ENCODE peak calls at places on chromosome 6, in nine cellular contexts. One of them, this sample, is unnamed. For H3K4me1, the result is how much of the 10 kb centered on the place peaks cover.

GRCh38 chr6:56716229-56716628 is 73.5 kb upstream of the DST start:
- DNase-seq in GM23338: no peak
- DNase-seq in CD8-positive, alpha-beta memory T cell: no peak
- DNase-seq in CD8-positive, alpha-beta T cell: no peak
- DNase-seq in left ventricle myocardium inferior: no peak
- DNase-seq in Panc1: no peak
- DNase-seq in colonic mucosa: no peak
- DNase-seq in spleen: no peak
- DNase-seq in ovary: no peak
- DNase-seq in this sample: no peak

GRCh38 chr6:119234457-119234856 is 115.1 kb downstream of the MAN1A1 start:
- DNase-seq in colonic mucosa: no peak
- DNase-seq in CD8-positive, alpha-beta T cell: no peak
- DNase-seq in GM23338: no peak
- DNase-seq in left ventricle myocardium inferior: no peak
- DNase-seq in Panc1: no peak
- DNase-seq in CD8-positive, alpha-beta memory T cell: no peak
- DNase-seq in spleen: no peak
- DNase-seq in ovary: no peak
- DNase-seq in this sample: no peak

GRCh38 chr6:170147832-170148708 is 142.8 kb downstream of the DLL1 start:
- DNase-seq in colonic mucosa: no peak
- DNase-seq in CD8-positive, alpha-beta T cell: peak
- DNase-seq in CD8-positive, alpha-beta memory T cell: peak
- DNase-seq in GM23338: peak
- DNase-seq in ovary: no peak
- DNase-seq in left ventricle myocardium inferior: no peak
- DNase-seq in Panc1: no peak
- DNase-seq in spleen: peak
- DNase-seq in this sample: no peak

GRCh38 chr6:3749991-3750323 is 1.6 kb downstream of the PXDC1 start:
- DNase-seq in CD8-positive, alpha-beta memory T cell: no peak
- DNase-seq in Panc1: no peak
- DNase-seq in GM23338: no peak
- DNase-seq in CD8-positive, alpha-beta T cell: no peak
- DNase-seq in left ventricle myocardium inferior: peak
- DNase-seq in colonic mucosa: peak
- DNase-seq in ovary: peak
- DNase-seq in spleen: no peak
- DNase-seq in this sample: peak

GRCh38 chr6:70842541-70842940 is 114.3 kb downstream of the B3GAT2 start:
- DNase-seq in CD8-positive, alpha-beta memory T cell: no peak
- DNase-seq in CD8-positive, alpha-beta T cell: no peak
- DNase-seq in Panc1: no peak
- DNase-seq in colonic mucosa: no peak
- DNase-seq in left ventricle myocardium inferior: no peak
- DNase-seq in GM23338: no peak
- DNase-seq in ovary: no peak
- DNase-seq in spleen: no peak
- DNase-seq in this sample: no peak

GRCh38 chr6:63347599-63347998 is 27.8 kb upstream of the LGSN start:
- DNase-seq in left ventricle myocardium inferior: no peak
- DNase-seq in colonic mucosa: no peak
- DNase-seq in ovary: no peak
- DNase-seq in spleen: no peak
- DNase-seq in CD8-positive, alpha-beta memory T cell: no peak
- DNase-seq in CD8-positive, alpha-beta T cell: no peak
- DNase-seq in GM23338: no peak
- DNase-seq in Panc1: peak
- DNase-seq in this sample: no peak

GRCh38 chr6:6723316-6723715 is 134.8 kb downstream of the LY86 start:
- DNase-seq in Panc1: no peak
- DNase-seq in colonic mucosa: no peak
- DNase-seq in CD8-positive, alpha-beta memory T cell: no peak
- DNase-seq in CD8-positive, alpha-beta T cell: no peak
- DNase-seq in GM23338: no peak
- DNase-seq in ovary: no peak
- DNase-seq in left ventricle myocardium inferior: no peak
- DNase-seq in spleen: no peak
- DNase-seq in this sample: no peak

GRCh38 chr6:38153511-38153910 is 334.0 kb downstream of the ZFAND3 start:
- DNase-seq in CD8-positive, alpha-beta T cell: no peak
- DNase-seq in Panc1: no peak
- DNase-seq in spleen: no peak
- DNase-seq in left ventricle myocardium inferior: no peak
- DNase-seq in ovary: no peak
- DNase-seq in CD8-positive, alpha-beta memory T cell: no peak
- DNase-seq in GM23338: no peak
- DNase-seq in colonic mucosa: no peak
- DNase-seq in this sample: no peak

GRCh38 chr6:159577564-159577963 is 115.5 kb downstream of the SOD2 start:
- DNase-seq in spleen: no peak
- DNase-seq in GM23338: no peak
- DNase-seq in CD8-positive, alpha-beta T cell: no peak
- DNase-seq in colonic mucosa: no peak
- DNase-seq in left ventricle myocardium inferior: no peak
- DNase-seq in Panc1: no peak
- DNase-seq in ovary: no peak
- DNase-seq in CD8-positive, alpha-beta memory T cell: no peak
- DNase-seq in this sample: no peak

GRCh38 chr6:115796061-115796460 is 264.6 kb downstream of the FRK start:
- DNase-seq in spleen: no peak
- DNase-seq in GM23338: no peak
- DNase-seq in CD8-positive, alpha-beta T cell: no peak
- DNase-seq in ovary: no peak
- DNase-seq in Panc1: no peak
- DNase-seq in CD8-positive, alpha-beta memory T cell: no peak
- DNase-seq in left ventricle myocardium inferior: no peak
- DNase-seq in colonic mucosa: no peak
- DNase-seq in this sample: no peak

GRCh38 chr6:136446579-136447182 is 103.5 kb downstream of the MAP7 start:
- DNase-seq in CD8-positive, alpha-beta memory T cell: no peak
- DNase-seq in left ventricle myocardium inferior: no peak
- DNase-seq in CD8-positive, alpha-beta T cell: no peak
- DNase-seq in spleen: no peak
- DNase-seq in GM23338: no peak
- DNase-seq in ovary: no peak
- DNase-seq in colonic mucosa: no peak
- DNase-seq in Panc1: no peak
- DNase-seq in this sample: no peak

GRCh38 chr6:138971601-138972000 is 16.5 kb downstream of the REPS1 start:
- DNase-seq in Panc1: no peak
- DNase-seq in CD8-positive, alpha-beta memory T cell: no peak
- DNase-seq in CD8-positive, alpha-beta T cell: no peak
- DNase-seq in ovary: no peak
- DNase-seq in GM23338: peak
- DNase-seq in spleen: no peak
- DNase-seq in colonic mucosa: no peak
- DNase-seq in left ventricle myocardium inferior: no peak
- DNase-seq in this sample: no peak

GRCh38 chr6:36856277-36856676 is 17.0 kb upstream of the CPNE5 start:
- DNase-seq in spleen: no peak
- DNase-seq in GM23338: no peak
- DNase-seq in CD8-positive, alpha-beta memory T cell: no peak
- DNase-seq in ovary: no peak
- DNase-seq in left ventricle myocardium inferior: peak
- DNase-seq in Panc1: no peak
- DNase-seq in colonic mucosa: no peak
- DNase-seq in CD8-positive, alpha-beta T cell: no peak
- DNase-seq in this sample: no peak

DNA sequence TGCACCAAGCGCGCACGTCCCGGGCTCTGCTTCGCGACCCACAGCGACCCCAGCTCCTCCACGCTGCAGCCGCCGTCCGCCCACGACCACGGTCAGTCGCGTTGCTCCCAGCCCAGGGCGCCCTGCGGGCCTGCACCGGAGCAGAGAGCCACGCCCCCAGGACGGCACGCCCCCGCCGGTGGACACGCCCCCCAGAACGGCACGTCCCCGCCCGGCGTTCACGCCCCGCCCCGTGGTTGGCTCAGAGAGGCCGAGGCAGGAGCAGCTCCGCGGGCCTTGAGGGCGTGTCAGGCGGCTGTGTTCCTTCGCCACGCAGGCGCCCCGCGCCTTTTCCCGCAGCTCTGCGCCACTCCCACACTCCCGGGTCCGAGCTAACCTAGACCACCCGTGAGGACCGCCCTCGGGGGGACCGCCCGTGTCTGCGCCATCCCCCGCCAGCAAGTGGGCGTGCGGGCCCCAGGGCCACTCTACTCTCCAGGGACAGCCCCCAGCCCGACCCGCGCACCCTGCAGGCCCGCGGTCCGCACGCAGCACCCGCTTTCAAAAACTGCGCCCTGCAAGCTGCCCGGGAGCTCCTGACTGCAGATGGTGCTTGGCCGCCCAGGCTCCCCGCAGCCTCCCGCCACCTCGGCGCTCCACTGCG is at the start of gene RNASET2:
- DNase-seq in spleen: peak
- DNase-seq in ovary: peak
- DNase-seq in left ventricle myocardium inferior: peak
- DNase-seq in CD8-positive, alpha-beta memory T cell: peak
- DNase-seq in Panc1: peak
- DNase-seq in GM23338: peak
- DNase-seq in colonic mucosa: peak
- DNase-seq in CD8-positive, alpha-beta T cell: peak
- DNase-seq in this sample: peak
- H3K4me1 ChIP-seq in spleen: under half
- H3K4me1 ChIP-seq in ovary: under half
- H3K4me1 ChIP-seq in left ventricle myocardium inferior: under half
- H3K4me1 ChIP-seq in CD8-positive, alpha-beta memory T cell: half or more
- H3K4me1 ChIP-seq in Panc1: under half
- H3K4me1 ChIP-seq in GM23338: under half
- H3K4me1 ChIP-seq in colonic mucosa: under half
- H3K4me1 ChIP-seq in CD8-positive, alpha-beta T cell: half or more
- H3K4me1 ChIP-seq in this sample: under half

GRCh38 chr6:10262505-10262904 is 152.4 kb downstream of the TFAP2A start:
- DNase-seq in CD8-positive, alpha-beta T cell: no peak
- DNase-seq in ovary: no peak
- DNase-seq in GM23338: no peak
- DNase-seq in Panc1: no peak
- DNase-seq in left ventricle myocardium inferior: no peak
- DNase-seq in spleen: no peak
- DNase-seq in colonic mucosa: no peak
- DNase-seq in CD8-positive, alpha-beta memory T cell: no peak
- DNase-seq in this sample: no peak

GRCh38 chr6:10256113-10256690 is 158.7 kb downstream of the TFAP2A start:
- DNase-seq in CD8-positive, alpha-beta T cell: no peak
- DNase-seq in GM23338: peak
- DNase-seq in spleen: no peak
- DNase-seq in colonic mucosa: no peak
- DNase-seq in ovary: no peak
- DNase-seq in Panc1: no peak
- DNase-seq in left ventricle myocardium inferior: no peak
- DNase-seq in CD8-positive, alpha-beta memory T cell: no peak
- DNase-seq in this sample: no peak

GRCh38 chr6:10259676-10260075 is 155.2 kb downstream of the TFAP2A start:
- DNase-seq in CD8-positive, alpha-beta T cell: no peak
- DNase-seq in ovary: no peak
- DNase-seq in spleen: no peak
- DNase-seq in left ventricle myocardium inferior: no peak
- DNase-seq in Panc1: no peak
- DNase-seq in colonic mucosa: no peak
- DNase-seq in GM23338: no peak
- DNase-seq in CD8-positive, alpha-beta memory T cell: no peak
- DNase-seq in this sample: no peak

GRCh38 chr6:10258341-10258740 is 156.5 kb downstream of the TFAP2A start:
- DNase-seq in GM23338: no peak
- DNase-seq in CD8-positive, alpha-beta memory T cell: no peak
- DNase-seq in ovary: no peak
- DNase-seq in Panc1: no peak
- DNase-seq in CD8-positive, alpha-beta T cell: no peak
- DNase-seq in spleen: no peak
- DNase-seq in left ventricle myocardium inferior: no peak
- DNase-seq in colonic mucosa: no peak
- DNase-seq in this sample: no peak
- H3K4me1 ChIP-seq in GM23338: under half
- H3K4me1 ChIP-seq in CD8-positive, alpha-beta memory T cell: under half
- H3K4me1 ChIP-seq in ovary: under half
- H3K4me1 ChIP-seq in Panc1: under half
- H3K4me1 ChIP-seq in CD8-positive, alpha-beta T cell: under half
- H3K4me1 ChIP-seq in spleen: under half
- H3K4me1 ChIP-seq in left ventricle myocardium inferior: under half
- H3K4me1 ChIP-seq in colonic mucosa: under half
- H3K4me1 ChIP-seq in this sample: under half

DNA sequence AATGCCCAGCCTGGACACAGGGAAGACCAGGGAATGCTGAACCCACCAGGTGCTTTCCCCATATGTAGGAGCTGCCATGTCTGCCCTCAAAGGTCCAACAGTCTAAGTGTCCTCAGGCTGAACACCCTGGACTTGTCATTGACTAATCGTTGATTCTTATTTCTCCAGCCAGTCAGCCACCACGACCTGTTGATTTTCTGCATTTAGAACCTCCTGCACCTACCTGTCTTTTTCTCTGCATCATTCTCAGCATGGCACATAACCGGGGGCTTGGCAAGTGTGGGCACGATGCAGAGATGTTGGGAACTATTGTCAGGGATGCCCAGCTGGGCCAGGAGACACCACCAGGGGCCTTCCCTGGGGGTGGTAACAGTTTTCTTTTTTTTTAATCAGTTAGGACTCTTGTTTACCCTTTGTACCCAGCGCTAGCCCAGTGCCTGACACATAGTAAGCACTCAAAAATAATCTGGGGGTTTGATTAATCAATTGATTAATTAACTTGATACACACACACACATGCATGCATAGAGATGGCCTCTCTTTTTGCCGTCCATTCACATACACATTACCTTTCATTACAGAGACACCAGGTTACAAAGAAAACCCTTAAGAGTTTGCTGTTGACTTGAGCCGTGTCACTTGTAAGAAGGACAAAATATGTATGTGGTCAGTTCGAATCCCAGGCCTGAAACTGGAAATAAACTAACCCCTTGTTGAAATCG is 29.0 kb upstream of the SCUBE3 start:
- DNase-seq in CD8-positive, alpha-beta T cell: no peak
- DNase-seq in colonic mucosa: no peak
- DNase-seq in CD8-positive, alpha-beta memory T cell: no peak
- DNase-seq in spleen: no peak
- DNase-seq in Panc1: no peak
- DNase-seq in ovary: no peak
- DNase-seq in left ventricle myocardium inferior: no peak
- DNase-seq in GM23338: no peak
- DNase-seq in this sample: no peak
- H3K4me1 ChIP-seq in CD8-positive, alpha-beta T cell: under half
- H3K4me1 ChIP-seq in colonic mucosa: under half
- H3K4me1 ChIP-seq in CD8-positive, alpha-beta memory T cell: under half
- H3K4me1 ChIP-seq in spleen: under half
- H3K4me1 ChIP-seq in Panc1: under half
- H3K4me1 ChIP-seq in ovary: under half
- H3K4me1 ChIP-seq in left ventricle myocardium inferior: half or more
- H3K4me1 ChIP-seq in GM23338: under half
- H3K4me1 ChIP-seq in this sample: under half

DNA sequence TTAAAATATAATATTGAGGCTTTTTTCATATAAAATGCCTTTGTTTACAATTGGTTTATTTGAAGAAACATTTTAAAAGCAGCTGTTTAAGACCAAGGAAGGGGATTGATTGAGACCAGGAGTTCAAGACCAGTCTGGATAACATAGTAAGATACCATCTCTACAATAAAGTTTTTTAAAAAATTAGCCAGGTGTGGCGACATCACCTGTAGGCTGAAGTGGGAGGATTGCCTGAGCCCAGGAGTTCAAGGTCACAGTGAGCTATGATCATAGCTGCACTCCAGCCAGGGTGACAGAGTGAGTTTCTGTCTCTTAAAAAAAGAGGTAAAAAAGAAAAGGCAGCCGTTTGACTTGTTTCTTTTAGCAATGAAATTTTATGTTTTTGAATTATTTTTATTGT is 117.0 kb downstream of the STXBP5 start:
- DNase-seq in CD8-positive, alpha-beta T cell: no peak
- DNase-seq in colonic mucosa: no peak
- DNase-seq in spleen: no peak
- DNase-seq in GM23338: no peak
- DNase-seq in ovary: no peak
- DNase-seq in left ventricle myocardium inferior: no peak
- DNase-seq in CD8-positive, alpha-beta memory T cell: no peak
- DNase-seq in Panc1: no peak
- DNase-seq in this sample: no peak
- H3K4me1 ChIP-seq in CD8-positive, alpha-beta T cell: under half
- H3K4me1 ChIP-seq in colonic mucosa: under half
- H3K4me1 ChIP-seq in spleen: under half
- H3K4me1 ChIP-seq in GM23338: under half
- H3K4me1 ChIP-seq in ovary: under half
- H3K4me1 ChIP-seq in left ventricle myocardium inferior: under half
- H3K4me1 ChIP-seq in CD8-positive, alpha-beta memory T cell: under half
- H3K4me1 ChIP-seq in Panc1: under half
- H3K4me1 ChIP-seq in this sample: under half

This sample was measured in aorta.